ENCODE peak calls at places on chromosome 16, in six cellular contexts. O is MM.1S, S is hepatocyte, W is HCT116, R is colonic mucosa, K is left ventricle myocardium inferior. M is an unnamed sample. For H3K4me1, the result is how much of the 10 kb centered on the place peaks cover.

GRCh38 chr16:8583199-8583598 is 7.1 kb downstream of the TMEM114 start:
- DNase-seq in R (no peak), W (no peak), S (no peak), K (no peak), O (no peak), M (peak)

GRCh38 chr16:8774208-8774607 is 23.2 kb downstream of the TMEM186 start:
- DNase-seq in W (no peak), S (no peak), R (no peak), K (no peak), O (no peak), M (no peak)

GRCh38 chr16:813204-813915 is 12.8 kb upstream of the GNG13 start:
- DNase-seq in S (peak), K (peak), W (no peak), R (no peak), O (no peak), M (peak)

GRCh38 chr16:71540-72341 is 690 bp downstream of the RHBDF1 start:
- DNase-seq in W (peak), R (peak), S (peak), K (peak), O (no peak), M (peak)

GRCh38 chr16:11793840-11794239 is 3.2 kb downstream of the ZC3H7A start:
- DNase-seq in S (peak), R (peak), W (no peak), K (no peak), O (no peak), M (no peak)

GRCh38 chr16:47928008-47928407 is 227.8 kb downstream of the ABCC12 start:
- DNase-seq in K (no peak), O (peak), S (no peak), W (peak), R (no peak), M (no peak)

GRCh38 chr16:19933740-19934139 is 49.1 kb upstream of the GPRC5B start:
- DNase-seq in R (no peak), S (peak), K (no peak), O (no peak), W (no peak), M (no peak)

GRCh38 chr16:48546774-48547173 is 63.2 kb downstream of the N4BP1 start:
- DNase-seq in W (no peak), O (no peak), R (peak), K (no peak), S (peak), M (no peak)

GRCh38 chr16:26863971-26864370 is 202.8 kb upstream of the C16orf82 start:
- DNase-seq in R (no peak), K (no peak), W (no peak), O (no peak), S (no peak), M (no peak)

GRCh38 chr16:24986512-24987303 is 28.5 kb downstream of the ARHGAP17 start:
- DNase-seq in K (peak), W (no peak), S (peak), O (no peak), R (no peak), M (peak)

GRCh38 chr16:24988137-24988535 is 27.0 kb downstream of the ARHGAP17 start:
- DNase-seq in W (no peak), R (no peak), K (no peak), S (no peak), O (no peak), M (peak)

GRCh38 chr16:24983521-24983920 is 31.6 kb downstream of the ARHGAP17 start:
- DNase-seq in K (no peak), O (no peak), S (no peak), W (no peak), R (no peak), M (no peak)

GRCh38 chr16:24984101-24984500 is 31.1 kb downstream of the ARHGAP17 start:
- DNase-seq in S (no peak), R (no peak), K (no peak), W (no peak), O (no peak), M (no peak)

DNA sequence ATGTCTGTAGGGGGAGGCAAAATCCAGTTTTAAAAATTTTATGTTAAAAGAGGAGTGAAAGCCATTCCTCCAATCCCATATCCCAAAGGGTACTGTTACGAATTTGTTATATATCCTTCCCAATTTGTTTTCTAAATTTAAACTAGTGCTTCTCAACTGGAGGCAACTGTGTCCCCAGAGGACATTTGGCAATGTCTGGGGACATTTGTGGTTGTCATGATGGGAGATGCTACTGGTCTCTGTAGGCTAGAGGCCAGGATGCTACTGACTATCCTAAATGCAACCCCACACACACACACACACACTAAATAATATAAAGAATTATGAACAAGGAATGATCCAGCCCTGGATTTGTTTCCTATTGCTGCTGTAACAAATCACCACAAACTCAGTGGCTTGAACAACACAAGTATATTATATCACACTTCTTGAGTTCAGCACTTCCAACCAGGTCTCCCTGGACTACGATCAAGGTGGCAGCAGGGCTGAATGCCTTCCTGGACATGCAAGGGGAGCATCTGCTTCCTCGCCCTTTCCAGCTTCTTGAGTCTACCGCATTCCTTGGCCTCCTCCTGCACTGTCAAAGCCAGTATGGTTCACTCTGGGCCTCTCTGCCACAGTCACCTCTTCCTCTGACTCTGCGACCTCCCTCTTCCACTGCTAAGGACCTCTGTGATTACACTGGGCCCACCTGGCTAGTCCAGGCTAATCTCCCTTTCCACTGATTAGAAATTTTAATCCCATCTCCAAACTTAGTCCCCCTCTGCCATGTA is 30.1 kb downstream of the ARHGAP17 start:
- DNase-seq in W (no peak), R (no peak), S (no peak), K (no peak), O (no peak), M (no peak)
- H3K4me1 ChIP-seq in W (under half), R (under half), S (under half), K (half or more), O (under half), M (under half)

DNA sequence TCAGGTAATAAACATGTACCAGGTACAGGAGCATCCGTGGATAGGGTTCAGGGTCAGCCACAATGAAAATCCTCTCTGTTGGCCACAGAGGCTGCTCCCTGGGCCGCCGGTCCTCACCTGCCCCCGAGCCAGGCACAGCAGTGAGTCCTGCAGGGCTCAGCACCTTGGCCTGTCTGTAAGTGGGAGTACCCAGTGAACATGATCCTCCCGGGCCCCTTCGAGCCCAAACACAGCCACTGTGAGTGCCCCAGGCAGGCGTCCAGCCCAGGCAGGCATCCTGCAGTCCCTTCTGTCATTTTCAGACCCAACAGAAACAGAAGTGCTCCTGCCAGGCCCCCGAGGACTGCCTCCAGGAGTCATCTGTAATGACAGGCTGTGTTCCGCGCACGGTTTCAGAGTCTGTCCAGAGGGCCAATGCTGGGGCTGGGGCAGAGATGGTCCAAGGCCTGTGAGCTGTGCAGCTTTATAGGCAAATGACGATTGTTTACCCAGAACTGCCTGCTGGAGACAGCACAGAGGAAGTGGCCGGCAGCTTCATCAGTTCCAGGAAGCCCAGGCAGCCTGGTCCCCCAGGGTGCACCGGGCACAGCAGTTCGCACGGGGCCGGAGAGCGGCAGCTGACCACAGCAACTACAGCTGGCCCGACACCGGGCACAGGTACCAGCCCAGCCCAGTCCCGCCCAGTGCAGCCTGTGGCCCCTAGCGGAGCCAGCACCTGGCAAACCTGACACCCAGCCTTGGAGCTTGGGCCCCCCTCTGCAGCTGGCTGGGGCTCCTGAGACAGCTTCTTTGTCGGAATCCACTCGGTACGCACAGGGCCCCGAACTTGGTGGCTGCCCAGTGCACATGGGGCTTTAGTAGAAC is 13.2 kb downstream of the SLC7A5 start:
- DNase-seq in S (peak), W (no peak), K (peak), R (peak), O (no peak), M (peak)
- H3K4me1 ChIP-seq in S (half or more), W (under half), K (half or more), R (under half), O (under half), M (under half)

GRCh38 chr16:81499576-81500380 is 55.2 kb downstream of the CMIP start:
- DNase-seq in W (no peak), O (no peak), K (no peak), R (no peak), S (no peak), M (no peak)

GRCh38 chr16:81498351-81498750 is 53.7 kb downstream of the CMIP start:
- DNase-seq in R (no peak), O (no peak), W (no peak), K (no peak), S (no peak), M (no peak)

GRCh38 chr16:81495321-81496234 is 51.0 kb downstream of the CMIP start:
- DNase-seq in K (peak), R (peak), W (no peak), S (no peak), O (no peak), M (no peak)

GRCh38 chr16:81496742-81497141 is 52.1 kb downstream of the CMIP start:
- DNase-seq in K (no peak), O (no peak), W (no peak), S (no peak), R (no peak), M (no peak)

DNA sequence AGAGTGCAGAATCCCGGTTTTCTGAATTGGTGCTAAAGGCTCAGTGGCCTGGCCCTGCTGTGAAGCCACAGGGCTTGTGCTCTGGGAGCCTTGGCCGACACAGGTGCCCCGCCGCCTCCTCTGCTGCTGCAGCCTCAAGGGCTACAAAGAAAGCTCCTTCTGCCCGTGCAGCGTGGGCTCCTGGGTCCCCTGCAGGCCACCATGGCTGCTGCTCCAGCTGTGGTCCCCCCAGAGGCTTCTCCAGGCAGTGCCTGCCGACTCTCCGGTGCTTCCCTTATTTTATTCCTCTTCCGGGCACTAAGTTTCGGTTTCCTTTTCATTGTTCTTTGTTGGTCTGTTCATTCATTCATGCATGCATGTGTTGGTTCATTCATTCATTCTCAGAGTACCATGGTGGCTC is 53.1 kb downstream of the CMIP start:
- DNase-seq in R (no peak), W (no peak), K (no peak), S (no peak), O (no peak), M (no peak)
- H3K4me1 ChIP-seq in R (under half), W (half or more), K (half or more), S (under half), O (under half), M (under half)

GRCh38 chr16:85082553-85083050 is 29.7 kb downstream of the CIBAR2 start:
- DNase-seq in O (no peak), S (no peak), K (no peak), W (no peak), R (no peak), M (no peak)
- H3K4me1 ChIP-seq in O (under half), S (under half), K (under half), W (under half), R (under half), M (under half)

GRCh38 chr16:88968589-88969280 is 8.3 kb downstream of the CBFA2T3 start:
- DNase-seq in W (no peak), K (no peak), O (peak), S (no peak), R (no peak), M (no peak)

GRCh38 chr16:88967800-88968588 is 9.0 kb downstream of the CBFA2T3 start:
- DNase-seq in S (no peak), O (peak), K (no peak), R (no peak), W (no peak), M (no peak)

GRCh38 chr16:88965826-88966480 is 11.1 kb downstream of the CBFA2T3 start:
- DNase-seq in S (no peak), R (no peak), O (no peak), W (no peak), K (no peak), M (no peak)

GRCh38 chr16:88965411-88965810 is 11.6 kb downstream of the CBFA2T3 start:
- DNase-seq in S (no peak), R (no peak), O (no peak), W (no peak), K (no peak), M (no peak)

GRCh38 chr16:88966986-88967799 is 9.8 kb downstream of the CBFA2T3 start:
- DNase-seq in R (no peak), S (no peak), W (no peak), O (no peak), K (no peak), M (no peak)
- H3K4me1 ChIP-seq in R (under half), S (under half), W (under half), O (under half), K (under half), M (under half)

GRCh38 chr16:57038151-57038550 is 48.8 kb downstream of the NLRC5 start:
- DNase-seq in O (no peak), K (no peak), S (no peak), R (no peak), W (no peak), M (peak)
- H3K4me1 ChIP-seq in O (under half), K (under half), S (under half), R (under half), W (under half), M (under half)

GRCh38 chr16:4349332-4349731 is 1.8 kb downstream of the PAM16 start:
- DNase-seq in W (no peak), K (no peak), R (no peak), O (no peak), S (no peak), M (no peak)

GRCh38 chr16:4350365-4350786 is 745 bp downstream of the PAM16 start:
- DNase-seq in W (no peak), O (no peak), S (no peak), R (no peak), K (no peak), M (no peak)

GRCh38 chr16:4351880-4352279 is 759 bp upstream of the PAM16 start:
- DNase-seq in O (no peak), R (no peak), W (no peak), K (no peak), S (no peak), M (peak)

GRCh38 chr16:4352843-4353242 is 1.7 kb upstream of the PAM16 start:
- DNase-seq in K (no peak), S (no peak), R (no peak), O (no peak), W (no peak), M (no peak)

DNA sequence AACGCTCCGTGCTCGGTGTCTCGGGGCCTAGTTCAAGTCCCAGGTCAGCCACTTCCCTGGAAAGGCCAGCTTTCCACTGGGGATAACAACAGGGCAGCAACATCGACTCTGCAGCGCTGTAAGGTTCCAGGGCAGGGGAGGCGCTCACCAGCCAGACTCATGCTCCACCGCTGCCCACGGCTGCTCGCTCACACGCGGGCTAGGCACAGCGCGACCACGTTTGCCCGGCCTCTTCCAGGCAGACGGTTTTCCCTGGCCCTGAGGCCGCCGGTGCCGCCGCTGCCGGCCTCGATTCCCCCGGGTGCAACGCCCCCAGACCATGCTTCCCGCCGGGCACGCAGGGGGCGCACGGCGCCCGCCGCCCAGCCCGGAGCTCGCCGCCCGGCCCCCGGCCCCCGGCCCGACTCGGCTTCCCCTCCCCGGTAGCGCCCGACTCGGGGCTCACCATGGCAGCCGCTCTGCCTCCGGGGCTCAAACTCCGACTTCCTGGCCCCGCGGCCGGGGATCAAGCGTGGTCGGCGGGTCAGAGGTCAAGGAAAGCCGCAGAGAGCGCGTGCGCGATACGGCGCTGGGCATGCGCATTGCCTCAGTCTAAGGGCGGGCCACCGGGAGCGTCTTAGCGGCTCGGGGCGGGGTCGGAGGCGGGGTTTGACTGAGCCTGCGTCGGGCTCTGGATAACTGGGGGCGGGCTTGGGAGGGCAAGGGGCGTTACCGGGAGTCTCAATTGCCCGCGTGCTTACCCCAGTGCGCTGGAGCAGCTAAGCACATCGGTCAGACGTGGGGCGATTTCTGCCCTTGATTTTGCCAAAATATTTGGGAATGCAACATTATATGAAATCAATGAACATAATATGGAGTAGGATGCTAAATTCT is at the start of gene PAM16:
- DNase-seq in R (peak), S (peak), O (peak), W (peak), K (peak), M (peak)
- H3K4me1 ChIP-seq in R (under half), S (under half), O (under half), W (under half), K (under half), M (under half)

GRCh38 chr16:58126451-58126968 is 2.7 kb downstream of the CFAP20 start:
- DNase-seq in R (no peak), O (no peak), W (no peak), S (no peak), K (no peak), M (no peak)
- H3K4me1 ChIP-seq in R (under half), O (under half), W (under half), S (under half), K (half or more), M (under half)